ENCODE peak calls at places on chromosomes 13 and 19, in eight cellular contexts. E, Y, I, L, G, D, K and Q are unnamed samples.

GRCh38 chr19:17309962-17310461 is 649 bp downstream of the DDA1 start:
- DNase-seq in G (no peak), K (no peak), Y (no peak), D (peak), I (no peak), E (no peak), L (no peak), Q (no peak)

GRCh38 chr13:23440821-23441608 is 7.5 kb upstream of the SACS start:
- DNase-seq in I (no peak), Y (peak), D (no peak), E (no peak), G (no peak), L (peak), K (peak), Q (no peak)

GRCh38 chr19:10858204-10858828 is 10.1 kb downstream of the C19orf38 start:
- DNase-seq in Y (no peak), K (no peak), E (no peak), L (no peak), D (peak), G (no peak), I (no peak), Q (peak)

GRCh38 chr19:13794752-13795589 is at the start of gene ZSWIM4:
- DNase-seq in Y (peak), L (peak), D (peak), I (peak), K (peak), E (peak), G (peak), Q (peak)

GRCh38 chr19:18284710-18285430 is 3.4 kb upstream of the JUND start:
- DNase-seq in Y (no peak), L (no peak), D (peak), I (no peak), E (no peak), G (no peak), K (no peak), Q (peak)

GRCh38 chr19:35755550-35756371 is 1.1 kb downstream of the HSPB6 start:
- DNase-seq in Y (no peak), D (peak), E (no peak), I (peak), K (no peak), G (no peak), L (peak), Q (peak)

GRCh38 chr13:60009300-60010248 is 154.2 kb downstream of the DIAPH3 start:
- DNase-seq in Y (no peak), L (no peak), D (no peak), K (no peak), G (no peak), I (no peak), E (no peak), Q (no peak)

GRCh38 chr19:18251587-18252369 is 22.5 kb downstream of the IQCN start:
- DNase-seq in K (peak), D (peak), G (peak), Y (peak), L (peak), E (peak), I (peak), Q (peak)

GRCh38 chr19:3770136-3771032 is 1.6 kb downstream of the RAX2 start:
- DNase-seq in E (no peak), K (no peak), G (no peak), D (no peak), I (no peak), L (no peak), Y (no peak), Q (no peak)

GRCh38 chr19:46654621-46655152 is 6.3 kb downstream of the DACT3 start:
- DNase-seq in G (no peak), I (no peak), E (no peak), Y (no peak), D (no peak), K (no peak), L (no peak), Q (no peak)

GRCh38 chr13:45298206-45298505 is 42.8 kb downstream of the TPT1 start:
- DNase-seq in I (no peak), Y (no peak), K (no peak), E (no peak), D (no peak), G (no peak), L (no peak), Q (no peak)